ENCODE peak calls at places on chromosomes 2 and 18, in eight cellular contexts. N is kidney, C is DND-41, L is adrenal gland, A is GM23248, Q is ovary, E is IMR-90, T is heart right ventricle. X is an unnamed sample.

GRCh38 chr18:78801011-78801410 is 178.6 kb upstream of the SALL3 start:
- DNase-seq in A (no peak), N (no peak), Q (no peak), L (no peak), E (no peak), C (no peak), T (no peak), X (no peak)

GRCh38 chr2:38794235-38794946 is 16.4 kb downstream of the GEMIN6 start:
- DNase-seq in C (no peak), A (no peak), Q (no peak), N (no peak), L (no peak), E (no peak), T (no peak), X (no peak)

GRCh38 chr2:199468561-199469513 is 11.1 kb upstream of the SATB2 start:
- DNase-seq in A (no peak), L (no peak), T (no peak), N (peak; percentile 71), Q (no peak), E (no peak), C (no peak), X (no peak)

GRCh38 chr2:23381498-23381897 is 3.5 kb upstream of the KLHL29 start:
- DNase-seq in C (no peak), N (no peak), Q (no peak), T (no peak), L (no peak), A (no peak), E (no peak), X (no peak)

GRCh38 chr2:119598576-119598975 is 54.3 kb downstream of the CFAP221 start:
- DNase-seq in L (peak; percentile 24), E (no peak), A (no peak), N (no peak), Q (no peak), C (no peak), T (no peak), X (no peak)

GRCh38 chr18:64405161-64405560 is 256.3 kb upstream of the LINC00305 start:
- DNase-seq in Q (no peak), L (no peak), E (peak; percentile 16), C (no peak), A (peak; percentile 1), N (no peak), T (no peak), X (no peak)

GRCh38 chr2:238597638-238598528 is 171.2 kb downstream of the ASB1 start:
- DNase-seq in E (no peak), A (peak; percentile 15), Q (no peak), N (no peak), C (no peak), L (no peak), T (no peak), X (no peak)

GRCh38 chr18:34971313-34971712 is 69.9 kb upstream of the MAPRE2 start:
- DNase-seq in T (no peak), Q (no peak), A (peak; percentile 84), N (no peak), E (peak; percentile 39), C (no peak), L (no peak), X (no peak)

GRCh38 chr2:120847700-120848321 is 112.1 kb downstream of the GLI2 start:
- DNase-seq in L (peak; percentile 44), N (peak; percentile 83), Q (no peak), C (no peak), E (no peak), A (no peak), T (no peak), X (no peak)

GRCh38 chr2:26346454-26347053 is at the start of gene ADGRF3:
- DNase-seq in E (peak; percentile 19), A (peak; percentile 68), Q (peak; percentile 47), L (peak; percentile 80), N (peak; percentile 81), T (peak; percentile 46), C (peak; percentile 83), X (peak; percentile 67)

GRCh38 chr2:100962366-100963025 is 39.6 kb upstream of the RPL31 start:
- DNase-seq in L (no peak), Q (no peak), T (no peak), N (peak; percentile 23), A (no peak), C (no peak), E (no peak), X (no peak)

GRCh38 chr2:169476459-169476858 is 2.8 kb upstream of the BBS5 start:
- DNase-seq in N (no peak), A (peak; percentile 19), C (no peak), T (no peak), Q (no peak), L (no peak), E (peak; percentile 61), X (no peak)

GRCh38 chr2:54726431-54726830 is 3.0 kb downstream of the EML6 start:
- DNase-seq in T (no peak), Q (no peak), C (no peak), L (no peak), E (no peak), N (no peak), A (no peak), X (no peak)

GRCh38 chr18:60232541-60232940 is 140.0 kb downstream of the MC4R start:
- DNase-seq in Q (no peak), T (no peak), A (peak; percentile 53), E (peak; percentile 73), L (no peak), C (no peak), N (no peak), X (no peak)

GRCh38 chr2:705971-706511 is 28.8 kb upstream of the TMEM18 start:
- DNase-seq in N (no peak), A (no peak), E (no peak), C (no peak), Q (no peak), L (no peak), T (no peak), X (no peak)

DNA sequence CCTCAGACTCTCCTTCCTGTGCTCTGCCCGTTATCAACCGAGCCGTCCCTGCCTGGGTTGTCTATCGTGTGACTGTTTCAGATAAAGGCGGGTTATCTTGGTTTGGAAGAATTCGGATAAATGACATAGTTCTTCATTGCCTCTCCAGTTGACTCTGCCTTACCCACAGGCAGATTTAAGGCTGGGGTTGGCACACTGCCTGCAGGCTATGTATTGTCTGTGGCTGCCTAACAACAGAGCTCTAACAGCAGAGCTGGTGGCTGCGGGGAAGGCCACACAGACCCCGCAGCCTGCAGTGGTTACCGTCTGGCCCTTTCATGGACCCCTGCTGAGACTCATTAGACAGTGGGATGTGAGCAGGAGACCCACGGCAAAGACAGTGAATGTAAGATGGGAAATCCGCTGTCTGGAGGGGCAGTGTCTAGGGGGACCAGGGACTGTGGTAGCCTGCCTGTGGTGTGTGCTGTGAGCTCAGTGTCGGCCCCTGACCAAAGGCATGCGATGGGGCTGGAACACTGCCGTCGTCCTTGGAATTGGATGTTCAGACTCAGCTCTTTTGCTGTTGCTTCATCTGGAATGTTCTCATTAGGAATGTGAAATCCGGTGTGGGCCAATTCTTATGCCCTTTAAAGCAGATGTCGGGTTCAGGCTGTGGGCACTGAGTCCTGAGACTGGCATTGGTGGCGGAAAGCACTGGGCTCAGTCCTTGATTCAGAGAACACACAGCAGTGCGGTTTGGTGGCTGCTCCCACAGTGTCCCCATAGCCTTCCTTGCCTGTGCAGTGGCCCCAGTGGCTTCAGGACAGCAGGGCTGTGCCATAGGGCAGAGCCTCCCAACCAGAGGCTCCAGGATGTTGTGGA is 44.5 kb downstream of the SH3RF3 start:
- DNase-seq in L (peak; percentile 89), T (peak; percentile 72), N (peak; percentile 89), E (peak; percentile 87), C (no peak), A (peak; percentile 93), Q (peak; percentile 86), X (peak; percentile 91)
- H3K27ac ChIP-seq in L (peak overlapping the region; percentile 72), T (peak overlapping the region; percentile 72), N (peak overlapping the region; percentile 83), E (peak overlapping the region; percentile 82), C (no peak overlapping the region), A (peak overlapping the region; percentile 99), Q (peak overlapping the region; percentile 78), X (peak overlapping the region; percentile 82)

GRCh38 chr2:19574788-19575260 is 216.4 kb upstream of the OSR1 start:
- DNase-seq in L (peak; percentile 28), N (peak; percentile 73), C (no peak), E (peak; percentile 82), A (peak; percentile 84), Q (peak; percentile 24), T (peak; percentile 18), X (peak; percentile 37)
- H3K27ac ChIP-seq in L (no peak overlapping the region), N (no peak overlapping the region), C (no peak overlapping the region), E (no peak overlapping the region), A (no peak overlapping the region), Q (no peak overlapping the region), T (no peak overlapping the region), X (no peak overlapping the region)

GRCh38 chr2:132877923-132878322 is 207.9 kb upstream of the LYPD1 start:
- DNase-seq in N (no peak), A (no peak), C (no peak), L (no peak), T (no peak), Q (no peak), E (no peak), X (no peak)
- H3K27ac ChIP-seq in N (no peak overlapping the region), A (no peak overlapping the region), C (no peak overlapping the region), L (no peak overlapping the region), T (no peak overlapping the region), Q (no peak overlapping the region), E (no peak overlapping the region), X (no peak overlapping the region)

DNA sequence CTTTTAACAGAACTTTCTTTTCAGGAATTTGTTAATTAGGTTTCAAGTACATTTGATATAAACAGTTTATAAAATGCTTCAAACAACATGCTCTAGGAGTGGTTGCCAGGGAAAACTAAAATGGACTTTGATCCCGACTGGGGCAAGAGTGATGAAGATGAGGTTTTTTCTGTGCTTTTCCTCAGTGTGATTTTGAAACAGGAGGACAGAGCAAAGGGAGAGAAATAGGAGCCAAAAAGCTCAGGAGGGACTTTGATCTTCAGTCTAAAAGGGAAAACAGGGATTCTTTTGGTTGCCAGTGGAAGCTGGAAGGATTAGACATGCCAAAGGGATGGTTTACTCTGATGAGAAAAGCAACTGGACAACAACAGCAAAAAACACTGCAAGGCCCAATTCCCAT is 95.5 kb downstream of the LTBP1 start:
- DNase-seq in C (no peak), T (no peak), Q (no peak), A (no peak), N (no peak), E (no peak), L (no peak), X (no peak)
- H3K27ac ChIP-seq in C (no peak overlapping the region), T (no peak overlapping the region), Q (no peak overlapping the region), A (no peak overlapping the region), N (no peak overlapping the region), E (no peak overlapping the region), L (no peak overlapping the region), X (no peak overlapping the region)